ENCODE peak calls at places on chromosomes 11 and 22, in five cellular contexts. X is K562, K is IMR-90, T is H1, N is HepG2. Z is an unnamed sample.

GRCh38 chr22:37880668-37881440 is 25.2 kb upstream of the MICALL1 start:
- DNase-seq in N (no peak), X (no peak), T (no peak), K (peak), Z (no peak)

GRCh38 chr11:128552783-128553661 is 34.3 kb downstream of the ETS1 start:
- DNase-seq in X (no peak), T (no peak), N (no peak), K (peak), Z (no peak)

GRCh38 chr22:24542641-24543040 is 12.3 kb downstream of the GUCD1 start:
- DNase-seq in N (no peak), T (no peak), K (no peak), X (no peak), Z (no peak)

GRCh38 chr11:69141742-69142141 is 14.0 kb upstream of the SMIM38 start:
- DNase-seq in T (no peak), N (no peak), X (no peak), K (peak), Z (no peak)

GRCh38 chr11:124874571-124875255 is 9.5 kb downstream of the ROBO3 start:
- DNase-seq in T (no peak), X (no peak), K (no peak), N (no peak), Z (no peak)

GRCh38 chr11:71366076-71366475 is 82.1 kb downstream of the DHCR7 start:
- DNase-seq in K (no peak), X (no peak), N (no peak), T (no peak), Z (no peak)

GRCh38 chr11:44788536-44789227 is 61.9 kb downstream of the TSPAN18 start:
- DNase-seq in K (peak), X (no peak), T (no peak), N (no peak), Z (no peak)

GRCh38 chr11:59510917-59511589 is at the start of gene OR4D9:
- DNase-seq in N (no peak), K (no peak), T (no peak), X (no peak), Z (no peak)

GRCh38 chr11:126211236-126212088 is at the start of the genes FAM118B and RPUSD4:
- DNase-seq in X (peak), K (peak), T (peak), N (peak), Z (peak)

GRCh38 chr11:2155511-2155910 is 5.5 kb downstream of the INS start:
- DNase-seq in N (no peak), X (no peak), K (no peak), T (no peak), Z (no peak)

GRCh38 chr11:35619754-35620640 is 1.7 kb downstream of the FJX1 start:
- DNase-seq in T (peak), X (peak), K (peak), N (peak), Z (peak)

GRCh38 chr11:126837581-126837980 is 163.0 kb downstream of the KIRREL3 start:
- DNase-seq in N (no peak), T (no peak), X (no peak), K (no peak), Z (no peak)

GRCh38 chr11:2270322-2271076 is at the start of gene ASCL2:
- DNase-seq in N (no peak), K (no peak), T (no peak), X (peak), Z (no peak)

GRCh38 chr11:61842421-61842820 is 14.3 kb downstream of the FADS2 start:
- DNase-seq in T (no peak), K (no peak), N (no peak), X (no peak), Z (no peak)

GRCh38 chr11:3369366-3369765 is 9.6 kb downstream of the ZNF195 start:
- DNase-seq in N (no peak), T (no peak), K (no peak), X (no peak), Z (no peak)

GRCh38 chr11:101049123-101049522 is 80.5 kb downstream of the PGR start:
- DNase-seq in K (no peak), T (no peak), N (no peak), X (no peak), Z (no peak)

GRCh38 chr11:27357250-27357649 is 5.8 kb downstream of the CCDC34 start:
- DNase-seq in K (no peak), X (no peak), T (no peak), N (no peak), Z (no peak)

GRCh38 chr11:44840526-44840925 is 110.2 kb downstream of the TP53I11 start:
- DNase-seq in T (no peak), K (no peak), X (no peak), N (no peak), Z (no peak)

GRCh38 chr22:47277001-47277400 is 514.6 kb downstream of the TBC1D22A start:
- DNase-seq in N (no peak), T (no peak), K (no peak), X (no peak), Z (no peak)

GRCh38 chr11:119472186-119472855 is 49.3 kb upstream of the THY1 start:
- DNase-seq in T (no peak), N (peak), K (peak), X (no peak), Z (no peak)

GRCh38 chr11:75721852-75722668 is 4.4 kb downstream of the MOGAT2 start:
- DNase-seq in X (no peak), N (peak), T (no peak), K (no peak), Z (no peak)

GRCh38 chr11:119144825-119145476 is 3.9 kb upstream of the ABCG4 start:
- DNase-seq in N (peak), T (peak), X (peak), K (peak), Z (peak)

GRCh38 chr11:109343242-109343641 is 78.7 kb upstream of the C11orf87 start:
- DNase-seq in N (no peak), K (no peak), X (no peak), T (no peak), Z (no peak)

GRCh38 chr22:44289429-44290171 is 23.2 kb downstream of the SHISAL1 start:
- DNase-seq in X (no peak), N (no peak), T (no peak), K (peak), Z (no peak)

GRCh38 chr11:85027346-85027745 is 599.8 kb downstream of the DLG2 start:
- DNase-seq in N (no peak), X (no peak), T (no peak), K (no peak), Z (no peak)

GRCh38 chr22:35552186-35552842 is 11.7 kb downstream of the RASD2 start:
- DNase-seq in T (peak), X (peak), K (no peak), N (peak), Z (peak)

GRCh38 chr11:114953039-114953438 is 274.7 kb downstream of the NXPE2 start:
- DNase-seq in N (no peak), T (no peak), X (peak), K (no peak), Z (no peak)

GRCh38 chr11:395866-396265 is 1.9 kb downstream of the PKP3 start:
- DNase-seq in K (no peak), N (no peak), T (no peak), X (no peak), Z (no peak)
- H3K4me3 ChIP-seq in K (no peak), N (peak), T (no peak), X (no peak), Z (no peak)

GRCh38 chr11:122649133-122649532 is 6.4 kb upstream of the UBASH3B start:
- DNase-seq in K (no peak), N (no peak), T (no peak), X (no peak), Z (no peak)

GRCh38 chr11:122646549-122647340 is 8.8 kb upstream of the UBASH3B start:
- DNase-seq in X (no peak), T (no peak), K (peak), N (no peak), Z (no peak)

GRCh38 chr11:122650619-122651018 is 4.9 kb upstream of the UBASH3B start:
- DNase-seq in X (no peak), K (no peak), N (no peak), T (no peak), Z (no peak)

GRCh38 chr11:122645847-122646246 is 9.7 kb upstream of the UBASH3B start:
- DNase-seq in K (peak), N (no peak), X (no peak), T (no peak), Z (no peak)

DNA sequence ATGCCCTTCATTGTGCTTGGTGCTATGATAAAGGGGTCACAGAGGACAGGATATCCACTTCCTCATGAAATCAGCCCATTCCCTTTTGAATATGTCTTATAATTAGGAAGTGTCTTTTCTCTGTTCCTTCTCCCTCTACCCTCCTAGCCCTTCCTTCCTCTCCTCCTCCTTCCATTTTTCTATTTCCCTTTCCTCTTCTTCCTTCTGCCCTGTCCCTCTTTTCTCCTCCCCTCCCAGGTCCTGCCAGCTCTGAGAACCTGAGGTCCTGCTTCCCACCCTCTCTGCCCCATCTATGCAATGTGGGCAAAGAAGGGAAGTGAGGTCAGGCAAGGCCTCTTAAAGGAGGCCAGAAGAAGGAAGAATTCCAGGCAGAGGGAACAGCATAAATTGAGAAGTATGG is 7.8 kb upstream of the UBASH3B start:
- DNase-seq in T (no peak), X (no peak), K (no peak), N (no peak), Z (no peak)
- TF ChIP-seq MAFK in T (no peak), X (no peak), K (no peak), N (no peak), Z (no peak)

DNA sequence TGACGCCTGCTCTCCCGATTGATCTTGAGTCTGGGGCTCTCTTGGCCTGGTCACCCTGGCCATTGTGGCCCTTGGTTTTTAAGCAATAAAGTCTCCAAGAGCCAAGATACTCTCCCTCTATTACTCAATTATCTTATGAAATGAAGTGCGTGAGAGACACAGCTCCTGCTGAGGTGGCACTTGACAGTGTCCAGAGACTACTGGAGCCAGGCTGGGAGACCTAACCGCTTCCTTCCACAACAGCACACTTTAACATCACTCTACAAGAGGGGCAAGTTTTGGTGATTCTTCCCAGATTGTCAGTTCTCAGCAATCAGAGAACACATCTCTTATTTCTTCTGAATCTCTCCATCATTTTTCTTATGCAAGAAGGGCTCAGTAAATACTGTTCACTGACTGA is 968.2 kb downstream of the OPCML start:
- DNase-seq in X (no peak), T (no peak), K (no peak), N (no peak), Z (no peak)
- TF ChIP-seq RAD21 in X (no peak), T (no peak), K (no peak), N (no peak), Z (no peak)

GRCh38 chr11:19715373-19715772 is 2.7 kb downstream of the NAV2 start:
- DNase-seq in K (peak), T (no peak), X (no peak), N (no peak), Z (peak)
- H3K4me3 ChIP-seq in K (peak), T (no peak), X (no peak), N (no peak), Z (no peak)

DNA sequence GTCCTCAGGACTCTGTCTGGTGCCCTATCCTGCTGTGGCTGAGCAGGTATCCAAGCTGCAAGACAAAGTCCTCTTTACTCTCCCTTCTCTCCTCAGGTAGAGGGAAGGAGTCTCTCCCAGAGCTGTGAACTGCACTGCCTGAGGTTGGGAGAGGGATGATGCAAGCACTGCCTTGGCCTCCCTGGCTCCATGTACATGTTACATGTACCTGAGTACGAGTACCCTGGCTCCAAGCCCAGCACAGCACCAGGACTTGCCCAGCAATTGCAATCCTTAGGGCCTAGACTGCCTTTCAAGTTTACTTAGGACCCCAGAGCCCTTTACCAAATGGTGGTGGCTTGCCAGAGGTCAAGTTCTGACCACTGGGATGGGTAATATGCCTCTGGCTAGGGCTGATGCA is 20.7 kb upstream of the AQP11 start:
- DNase-seq in N (no peak), K (no peak), T (no peak), X (no peak), Z (no peak)
- TF ChIP-seq MAFK in N (no peak), K (no peak), T (no peak), X (no peak), Z (no peak)

GRCh38 chr22:29482253-29482652 is 2.2 kb downstream of the NEFH start:
- DNase-seq in X (no peak), T (no peak), N (no peak), K (no peak), Z (no peak)

GRCh38 chr22:29480262-29480511 is 169 bp downstream of the NEFH start:
- DNase-seq in K (no peak), T (no peak), N (no peak), X (no peak), Z (no peak)

GRCh38 chr22:29480512-29481264 is 670 bp downstream of the NEFH start:
- DNase-seq in N (no peak), X (peak), T (peak), K (peak), Z (no peak)

GRCh38 chr22:29482726-29483125 is 2.7 kb downstream of the NEFH start:
- DNase-seq in N (no peak), K (no peak), X (no peak), T (no peak), Z (no peak)

DNA sequence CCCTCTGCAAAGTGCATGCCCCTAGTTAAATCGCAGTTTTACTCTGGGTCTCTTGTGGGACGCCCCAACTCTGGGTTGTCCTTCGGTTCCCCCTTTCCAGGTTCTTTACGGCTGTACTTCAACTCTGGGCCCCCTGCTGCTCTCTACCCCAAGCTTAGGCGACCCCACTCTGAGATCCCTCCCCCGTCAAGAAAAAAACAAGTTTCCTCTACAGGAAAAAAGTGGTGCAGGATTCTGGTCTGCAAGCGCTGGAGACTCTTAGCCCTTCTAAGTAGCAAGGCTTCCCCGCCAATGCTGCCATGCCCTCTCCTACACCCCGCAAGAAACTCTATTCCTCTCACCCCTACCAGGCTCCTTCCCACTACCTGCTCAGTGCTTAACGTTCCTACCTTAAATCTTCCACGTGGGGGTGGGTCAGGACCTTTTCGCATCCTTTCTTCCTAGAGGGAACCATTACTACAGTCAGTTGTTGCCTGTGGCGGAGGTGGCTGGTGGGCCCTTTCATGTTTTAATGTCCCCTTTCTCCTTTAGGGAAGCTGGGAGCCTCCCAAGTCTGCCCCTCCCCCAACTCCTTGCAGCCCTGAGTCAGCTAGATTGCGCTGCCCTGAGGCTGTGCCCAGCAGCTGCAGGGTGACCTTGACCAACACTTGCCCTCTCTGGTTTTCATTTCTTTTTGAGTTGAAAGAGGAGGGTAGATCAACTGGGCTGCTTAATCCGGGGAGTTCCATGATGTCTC is 1.4 kb downstream of the NEFH start:
- DNase-seq in T (peak), X (peak), N (no peak), K (no peak), Z (no peak)
- TF ChIP-seq RAD21 in T (peak), X (no peak), N (no peak), K (no peak), Z (no peak)